ENCODE peak calls at places on chromosomes 16 and 17, in seven cellular contexts. Z is brain pericyte; A is HepG2; B is NCI-H2171; L is stimulated activated CD8-positive, alpha-beta memory T cell treated with anti-CD3 and anti-CD28 coated beads, Interleukin-4, amount 100 ng/mL, for 1 hour; T is NCI-H524; H is DMS153. N is an unnamed sample.

GRCh38 chr16:82439678-82440293 is 187.0 kb upstream of the CDH13 start:
- DNase-seq in Z (no peak), A (peak), B (no peak), L (no peak), T (peak), H (no peak), N (peak)

GRCh38 chr17:45021607-45022287 is 29.7 kb downstream of the DCAKD start:
- DNase-seq in Z (no peak), A (peak), B (peak), L (peak), T (peak), H (no peak), N (peak)

GRCh38 chr17:17227608-17228520 is 9.1 kb downstream of the FLCN start:
- DNase-seq in Z (no peak), A (no peak), B (no peak), L (no peak), T (no peak), H (no peak), N (no peak)

GRCh38 chr16:87982491-87983415 is 31.5 kb downstream of the BANP start:
- DNase-seq in Z (no peak), A (peak), B (no peak), L (no peak), T (no peak), H (no peak), N (no peak)

GRCh38 chr17:8492121-8492520 is 56.4 kb downstream of the NDEL1 start:
- DNase-seq in Z (no peak), A (no peak), B (no peak), L (no peak), T (no peak), H (no peak), N (no peak)

GRCh38 chr16:67845291-67846062 is 1.3 kb upstream of the NUTF2 start:
- DNase-seq in Z (no peak), A (no peak), B (no peak), L (no peak), T (no peak), H (no peak), N (no peak)

GRCh38 chr16:75653926-75654325 is 6.4 kb downstream of the TERF2IP start:
- DNase-seq in Z (no peak), A (no peak), B (peak), L (no peak), T (no peak), H (no peak), N (no peak)

GRCh38 chr16:68290455-68290854 is 20.3 kb downstream of the SLC7A6OS start:
- DNase-seq in Z (no peak), A (no peak), B (no peak), L (no peak), T (no peak), H (no peak), N (no peak)

GRCh38 chr17:37701424-37702020 is 43.3 kb downstream of the HNF1B start:
- DNase-seq in Z (no peak), A (no peak), B (no peak), L (no peak), T (peak), H (no peak), N (peak)

GRCh38 chr17:43759836-43760235 is 1.2 kb upstream of the SOST start:
- DNase-seq in Z (no peak), A (no peak), B (no peak), L (no peak), T (no peak), H (no peak), N (no peak)

GRCh38 chr17:69452664-69453260 is 38.3 kb downstream of the MAP2K6 start:
- DNase-seq in Z (no peak), A (no peak), B (no peak), L (no peak), T (no peak), H (no peak), N (no peak)

GRCh38 chr17:63542942-63543821 is 7.1 kb upstream of the DCAF7 start:
- DNase-seq in Z (no peak), A (no peak), B (no peak), L (no peak), T (no peak), H (no peak), N (peak)

GRCh38 chr17:517181-517580 is 164.6 kb upstream of the RPH3AL start:
- DNase-seq in Z (no peak), A (no peak), B (no peak), L (no peak), T (no peak), H (no peak), N (no peak)

GRCh38 chr16:57382535-57383275 is 10.4 kb downstream of the CX3CL1 start:
- DNase-seq in Z (no peak), A (no peak), B (no peak), L (no peak), T (no peak), H (no peak), N (peak)

GRCh38 chr16:13067648-13068047 is 166.2 kb downstream of the SHISA9 start:
- DNase-seq in Z (no peak), A (no peak), B (no peak), L (no peak), T (no peak), H (no peak), N (no peak)